ENCODE peak calls at places on chromosomes 16 and 17, in five cellular contexts. I is HepG2, J is SK-N-SH, K is K562, T is GM12878. E is an unnamed sample.

GRCh38 chr16:20901068-20901440 is 483 bp downstream of the LYRM1 start:
- DNase-seq in I (no peak), J (no peak), T (no peak), K (no peak), E (no peak)

GRCh38 chr16:49312389-49312990 is 30.9 kb upstream of the CBLN1 start:
- DNase-seq in J (no peak), T (no peak), I (no peak), K (no peak), E (no peak)

GRCh38 chr16:65453646-65454045 is 331.8 kb upstream of the CDH11 start:
- DNase-seq in I (no peak), J (no peak), K (no peak), T (no peak), E (no peak)

GRCh38 chr16:77330332-77331043 is 104.3 kb downstream of the ADAMTS18 start:
- DNase-seq in I (no peak), T (no peak), K (no peak), J (no peak), E (no peak)

GRCh38 chr16:4307215-4308037 is 8.4 kb upstream of the GLIS2 start:
- DNase-seq in K (peak; percentile 98), J (peak; percentile 99), T (peak; percentile 72), I (peak; percentile 80), E (peak; percentile 91)

GRCh38 chr17:30600830-30601494 is 123.8 kb downstream of the GOSR1 start:
- DNase-seq in J (peak; percentile 55), T (no peak), K (peak; percentile 2), I (no peak), E (peak; percentile 6)

GRCh38 chr16:31118223-31119155 is 1.0 kb downstream of the KAT8 start:
- DNase-seq in K (no peak), T (no peak), I (no peak), J (no peak), E (no peak)

GRCh38 chr16:1678500-1679098 is 520 bp downstream of the JPT2 start:
- DNase-seq in T (no peak), K (no peak), I (peak; percentile 12), J (no peak), E (peak; percentile 18)

GRCh38 chr17:77140878-77141767 is at the start of gene SEC14L1:
- DNase-seq in K (no peak), J (peak; percentile 89), I (peak; percentile 68), T (no peak), E (peak; percentile 35)

GRCh38 chr17:75931062-75931461 is 9.8 kb downstream of the FBF1 start:
- DNase-seq in T (no peak), K (no peak), I (no peak), J (no peak), E (no peak)

GRCh38 chr16:1961651-1962067 is 2.3 kb downstream of the NDUFB10 start:
- DNase-seq in K (no peak), I (peak; percentile 49), J (no peak), T (no peak), E (peak; percentile 25)

GRCh38 chr16:86761117-86761971 is 183.0 kb downstream of the FOXL1 start:
- DNase-seq in K (peak; percentile 63), I (peak; percentile 22), J (peak; percentile 73), T (no peak), E (peak; percentile 78)

GRCh38 chr17:77445908-77446535 is 305.3 kb downstream of the SEC14L1 start:
- DNase-seq in T (no peak), I (no peak), J (no peak), K (peak; percentile 60), E (no peak)

GRCh38 chr17:65586899-65587298 is 25.5 kb upstream of the AXIN2 start:
- DNase-seq in K (no peak), T (no peak), I (no peak), J (no peak), E (peak; percentile 34)
- TF ChIP-seq FOXM1 in K (no peak), T (no peak), I (no peak), J (no peak), E (no peak)

DNA sequence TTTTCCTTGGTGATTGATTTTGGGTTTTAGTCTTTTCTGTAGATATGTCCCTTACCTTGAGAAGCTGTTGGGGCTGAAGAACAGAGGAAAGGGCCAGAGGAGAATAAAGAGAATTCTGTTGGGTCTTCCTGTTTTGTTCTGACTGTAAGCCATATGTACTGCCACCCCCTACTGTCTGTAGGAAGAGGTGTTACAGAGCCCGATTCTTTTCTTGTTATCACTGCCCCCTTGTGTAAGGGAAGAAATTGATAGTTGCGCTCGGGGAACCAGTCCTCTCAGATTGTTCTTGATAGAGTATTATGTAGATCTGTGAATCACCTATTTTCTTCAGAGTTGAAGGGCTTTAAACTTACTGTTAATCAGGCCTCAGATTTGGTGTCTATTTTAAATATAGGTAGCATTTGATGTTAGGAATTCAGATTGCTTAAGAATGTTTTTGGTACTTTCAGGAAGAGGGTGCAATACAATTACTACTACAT is 2.4 kb downstream of the TANC2 start:
- DNase-seq in J (peak; percentile 87), K (peak; percentile 88), T (peak; percentile 24), I (peak; percentile 83), E (peak; percentile 78)
- TF ChIP-seq FOXM1 in J (no peak), K (no peak), T (no peak), I (no peak), E (no peak)

GRCh38 chr16:11836653-11837244 is 14.6 kb downstream of the RSL1D1 start:
- DNase-seq in T (no peak), I (no peak), K (no peak), J (no peak), E (no peak)

GRCh38 chr16:11835309-11835708 is 16.0 kb downstream of the RSL1D1 start:
- DNase-seq in J (no peak), K (no peak), T (no peak), I (no peak), E (no peak)

GRCh38 chr16:11828696-11829095 is 22.6 kb downstream of the RSL1D1 start:
- DNase-seq in I (no peak), J (no peak), T (no peak), K (no peak), E (no peak)

GRCh38 chr16:11835891-11836652 is 15.3 kb downstream of the RSL1D1 start:
- DNase-seq in J (no peak), K (no peak), I (no peak), T (no peak), E (no peak)

GRCh38 chr16:11833951-11834695 is 17.2 kb downstream of the RSL1D1 start:
- DNase-seq in J (no peak), K (no peak), T (no peak), I (peak; percentile 84), E (no peak)
- TF ChIP-seq FOXM1 in J (no peak), K (no peak), T (no peak), I (no peak), E (no peak)

GRCh38 chr16:70650216-70650615 is 3.9 kb downstream of the IL34 start:
- DNase-seq in I (no peak), J (no peak), T (no peak), K (no peak), E (no peak)
- TF ChIP-seq FOXM1 in I (no peak), J (no peak), T (no peak), K (no peak), E (no peak)

GRCh38 chr16:15034266-15035162 is 21.4 kb downstream of the NTAN1 start:
- DNase-seq in I (no peak), J (no peak), T (no peak), K (no peak), E (no peak)

GRCh38 chr16:15031596-15031995 is 24.3 kb downstream of the NTAN1 start:
- DNase-seq in J (no peak), I (no peak), K (no peak), T (no peak), E (no peak)

GRCh38 chr16:15032547-15033308 is 23.1 kb downstream of the NTAN1 start:
- DNase-seq in K (no peak), J (no peak), T (no peak), I (no peak), E (no peak)

GRCh38 chr16:15035163-15035729 is 20.6 kb downstream of the NTAN1 start:
- DNase-seq in T (no peak), J (no peak), K (no peak), I (no peak), E (no peak)

GRCh38 chr16:15033309-15033707 is 22.6 kb downstream of the NTAN1 start:
- DNase-seq in K (no peak), J (peak; percentile 72), T (no peak), I (no peak), E (no peak)
- TF ChIP-seq FOXM1 in K (no peak), J (no peak), T (no peak), I (no peak), E (no peak)

DNA sequence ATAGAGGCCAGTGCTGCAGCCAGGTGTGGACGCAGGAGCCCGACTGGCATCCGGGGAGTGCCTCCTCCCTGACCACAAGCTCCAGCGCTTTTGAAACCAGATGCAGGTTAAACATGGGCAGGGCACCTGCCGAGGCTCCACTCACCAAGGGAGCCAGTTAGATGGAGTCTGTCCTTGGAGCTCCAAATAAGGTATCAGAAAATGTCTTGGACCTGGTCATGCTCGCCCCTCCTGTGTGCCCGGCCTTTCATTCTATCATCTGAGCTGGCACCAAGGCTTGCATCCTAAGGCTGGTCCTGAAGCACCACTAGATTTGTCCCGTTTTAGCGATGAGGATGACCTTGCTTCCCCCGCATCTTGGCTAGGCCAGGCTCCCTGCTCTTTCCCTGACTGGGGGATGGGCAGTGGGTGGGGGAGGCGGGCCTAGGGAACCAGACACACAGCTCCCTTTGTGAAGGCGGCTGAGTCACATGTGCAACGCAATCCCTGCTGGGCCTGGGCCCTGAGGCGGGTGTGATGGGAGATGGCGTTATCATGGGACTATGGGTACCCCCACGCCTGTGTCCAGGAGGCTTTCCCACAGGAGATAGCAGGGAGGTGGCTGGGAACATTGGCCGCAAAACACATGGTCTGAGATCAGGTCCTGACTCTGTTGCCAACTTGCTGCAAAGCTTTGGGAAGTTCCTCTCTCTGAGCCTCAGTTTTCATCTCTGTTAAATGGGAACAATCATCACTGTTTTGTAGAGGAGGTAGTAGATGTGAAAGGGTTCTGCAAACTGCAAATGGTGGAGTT is 5.0 kb upstream of the ADGRG1 start:
- DNase-seq in I (peak; percentile 91), T (no peak), K (peak; percentile 56), J (no peak), E (no peak)
- TF ChIP-seq FOXM1 in I (no peak), T (no peak), K (no peak), J (no peak), E (no peak)

GRCh38 chr16:67770371-67770991 is 35.9 kb downstream of the RANBP10 start:
- DNase-seq in I (no peak), J (no peak), K (no peak), T (no peak), E (no peak)
- TF ChIP-seq FOXM1 in I (no peak), J (no peak), K (no peak), T (no peak), E (no peak)

GRCh38 chr16:80656731-80657150 is 115.9 kb downstream of the DYNLRB2 start:
- DNase-seq in T (peak; percentile 39), I (no peak), J (no peak), K (no peak), E (no peak)
- TF ChIP-seq FOXM1 in T (no peak), I (no peak), J (no peak), K (no peak), E (no peak)